ENCODE peak calls at places on chromosome 21, in eight cellular contexts. I, J, O, E, H, K, L and R are unnamed samples.

GRCh38 chr21:35343046-35343816 is 294.1 kb upstream of the RUNX1 start:
- DNase-seq in O (no peak), H (no peak), L (no peak), E (no peak), K (no peak), J (no peak), I (no peak), R (no peak)

GRCh38 chr21:44737706-44738354 is 26.5 kb upstream of the TSPEAR start:
- DNase-seq in I (no peak), O (no peak), L (peak), J (peak), E (peak), H (peak), K (no peak), R (no peak)

GRCh38 chr21:29434081-29434480 is 135.4 kb downstream of the BACH1 start:
- DNase-seq in K (no peak), I (no peak), L (no peak), J (no peak), E (peak), H (no peak), O (no peak), R (no peak)

GRCh38 chr21:26842300-26842699 is 2.9 kb downstream of the ADAMTS1 start:
- DNase-seq in K (no peak), J (peak), O (no peak), E (no peak), L (peak), H (no peak), I (no peak), R (peak)

GRCh38 chr21:15034126-15034848 is 30.5 kb downstream of the NRIP1 start:
- DNase-seq in H (no peak), J (peak), E (no peak), L (peak), O (no peak), K (no peak), I (no peak), R (peak)

GRCh38 chr21:16377120-16377658 is 647.4 kb downstream of the USP25 start:
- DNase-seq in H (no peak), O (no peak), I (no peak), E (no peak), L (no peak), J (no peak), K (no peak), R (no peak)

GRCh38 chr21:46424062-46424591 is 34.6 kb upstream of the DIP2A start:
- DNase-seq in O (no peak), E (no peak), K (peak), H (no peak), L (no peak), J (no peak), I (no peak), R (peak)

GRCh38 chr21:39837861-39838359 is 29.3 kb upstream of the PCP4 start:
- DNase-seq in L (no peak), K (no peak), E (no peak), O (no peak), J (no peak), I (no peak), H (no peak), R (no peak)

GRCh38 chr21:23534833-23535232 is 2072.4 kb downstream of the MRPL39 start:
- DNase-seq in K (no peak), H (no peak), J (no peak), E (no peak), L (no peak), I (no peak), O (no peak), R (no peak)

GRCh38 chr21:37792046-37792445 is 124.2 kb downstream of the KCNJ6 start:
- DNase-seq in K (no peak), L (no peak), I (no peak), J (no peak), O (no peak), H (no peak), E (no peak), R (no peak)

GRCh38 chr21:21188513-21189188 is 190.4 kb downstream of the NCAM2 start:
- DNase-seq in I (no peak), L (no peak), J (peak), K (no peak), O (no peak), H (no peak), E (no peak), R (no peak)

GRCh38 chr21:44564886-44565598 is 6.4 kb upstream of the KRTAP10-3 start:
- DNase-seq in O (no peak), L (no peak), K (no peak), H (no peak), I (no peak), J (no peak), E (no peak), R (no peak)

GRCh38 chr21:26127918-26128317 is 42.7 kb downstream of the APP start:
- DNase-seq in O (no peak), L (peak), I (no peak), K (no peak), J (no peak), H (no peak), E (no peak), R (no peak)

GRCh38 chr21:36807421-36808004 is 108.6 kb downstream of the SIM2 start:
- DNase-seq in L (no peak), K (no peak), O (no peak), I (no peak), J (no peak), H (no peak), E (no peak), R (no peak)

GRCh38 chr21:43864313-43864805 is 664 bp upstream of the AGPAT3 start:
- DNase-seq in L (peak), K (peak), J (peak), O (no peak), I (peak), H (no peak), E (peak), R (no peak)

GRCh38 chr21:36141513-36141925 is 6.6 kb downstream of the CBR3 start:
- DNase-seq in H (peak), O (peak), I (peak), E (peak), K (peak), L (peak), J (peak), R (peak)

GRCh38 chr21:43211085-43212071 is 42.6 kb downstream of the CRYAA start:
- DNase-seq in I (peak), E (no peak), J (no peak), H (no peak), K (no peak), L (no peak), O (peak), R (peak)

GRCh38 chr21:42362700-42363099 is 3.6 kb downstream of the TFF1 start:
- DNase-seq in K (no peak), H (no peak), O (no peak), E (no peak), I (no peak), J (no peak), L (no peak), R (no peak)

GRCh38 chr21:15793547-15794235 is 63.9 kb downstream of the USP25 start:
- DNase-seq in K (no peak), I (no peak), H (no peak), J (peak), L (no peak), E (no peak), O (no peak), R (no peak)

GRCh38 chr21:45451771-45452182 is 46.8 kb downstream of the COL18A1 start:
- DNase-seq in L (no peak), H (no peak), J (no peak), O (no peak), K (no peak), E (no peak), I (no peak), R (peak)

GRCh38 chr21:40845621-40846020 is 1.3 kb downstream of the DSCAM start:
- DNase-seq in I (no peak), O (no peak), E (no peak), L (peak), K (no peak), H (no peak), J (no peak), R (no peak)

GRCh38 chr21:33987461-33987860 is 71.9 kb upstream of the ATP5PO start:
- DNase-seq in J (no peak), H (no peak), L (no peak), K (no peak), O (no peak), E (no peak), I (no peak), R (no peak)

GRCh38 chr21:29085106-29085752 is 11.8 kb upstream of the CCT8 start:
- DNase-seq in I (no peak), O (no peak), H (no peak), K (no peak), J (no peak), L (no peak), E (no peak), R (no peak)